ENCODE peak calls at places on chromosomes 3 and 15, in ten cellular contexts. I is upper lobe of left lung, Y is uterus, M is lower lobe of right lung, O is AG10803, C is thyroid gland, Q is right lobe of liver, F is heart right ventricle, E is HFF-Myc, L is neural progenitor cell. R is an unnamed sample.

GRCh38 chr3:133460809-133461208 is 61.0 kb downstream of the BFSP2 start:
- DNase-seq in Q (no peak), C (no peak), M (no peak), F (no peak), L (no peak), I (no peak), O (no peak), E (no peak), Y (no peak), R (no peak)

GRCh38 chr3:73622135-73622534 is 2.6 kb downstream of the PDZRN3 start:
- DNase-seq in F (peak), C (no peak), M (no peak), Q (peak), Y (peak), E (no peak), L (peak), I (no peak), O (peak), R (no peak)

GRCh38 chr3:160278210-160278609 is 53.0 kb downstream of the C3orf80 start:
- DNase-seq in F (no peak), M (no peak), Y (no peak), E (no peak), L (no peak), C (no peak), Q (no peak), I (no peak), O (no peak), R (no peak)

GRCh38 chr3:112349557-112349956 is 16.6 kb downstream of the CD200 start:
- DNase-seq in L (no peak), I (no peak), C (no peak), Q (no peak), F (no peak), M (no peak), Y (no peak), O (no peak), E (no peak), R (no peak)

GRCh38 chr15:40238927-40239591 is at the start of gene PAK6:
- DNase-seq in L (peak), M (peak), C (peak), F (no peak), Q (no peak), E (no peak), O (peak), I (peak), Y (peak), R (peak)

GRCh38 chr15:82228750-82229149 is 33.8 kb downstream of the EFL1 start:
- DNase-seq in L (no peak), O (no peak), I (no peak), M (no peak), Q (no peak), Y (no peak), C (no peak), E (no peak), F (no peak), R (no peak)

GRCh38 chr15:91407237-91407889 is 307.3 kb downstream of the SV2B start:
- DNase-seq in Y (no peak), C (no peak), Q (no peak), O (peak), M (no peak), F (peak), L (no peak), I (no peak), E (no peak), R (no peak)

GRCh38 chr3:135871311-135871710 is 94.2 kb upstream of the PPP2R3A start:
- DNase-seq in Y (no peak), F (no peak), E (no peak), Q (no peak), I (no peak), C (no peak), M (no peak), O (no peak), L (no peak), R (no peak)

GRCh38 chr3:70728311-70728710 is 415.9 kb upstream of the MDFIC2 start:
- DNase-seq in Q (no peak), Y (no peak), O (peak), I (no peak), L (no peak), E (peak), M (no peak), C (no peak), F (no peak), R (no peak)

GRCh38 chr3:173993299-173993698 is 595.8 kb downstream of the NLGN1 start:
- DNase-seq in O (peak), L (no peak), Q (no peak), I (no peak), M (no peak), Y (no peak), C (no peak), F (no peak), E (peak), R (no peak)

GRCh38 chr3:142976621-142977398 is 13.3 kb upstream of the PAQR9 start:
- DNase-seq in Q (peak), O (peak), I (peak), C (peak), M (peak), L (no peak), F (peak), Y (peak), E (peak), R (no peak)

GRCh38 chr3:10547413-10547812 is 42.0 kb upstream of the ATP2B2 start:
- DNase-seq in C (no peak), M (no peak), O (no peak), Q (no peak), I (no peak), Y (no peak), F (no peak), E (no peak), L (no peak), R (no peak)
- TF ChIP-seq CTCF in C (no peak), M (no peak), O (no peak), Q (no peak), I (no peak), Y (no peak), F (no peak), E (no peak), L (no peak), R (no peak)

GRCh38 chr15:75636026-75636425 is 4.0 kb downstream of the IMP3 start:
- DNase-seq in Y (no peak), F (no peak), O (no peak), I (no peak), L (no peak), E (no peak), M (no peak), Q (no peak), C (no peak), R (no peak)

GRCh38 chr15:75639709-75640482 is at the start of gene IMP3:
- DNase-seq in O (peak), Y (peak), L (peak), Q (peak), C (peak), F (peak), E (peak), M (peak), I (peak), R (peak)

GRCh38 chr15:75639191-75639708 is 774 bp downstream of the IMP3 start:
- DNase-seq in M (no peak), F (no peak), O (no peak), L (no peak), E (no peak), C (no peak), Y (no peak), I (no peak), Q (no peak), R (no peak)

GRCh38 chr15:75640483-75641175 is 605 bp upstream of the IMP3 start:
- DNase-seq in F (no peak), M (peak), O (peak), Y (no peak), E (no peak), Q (peak), L (peak), C (peak), I (peak), R (no peak)

DNA sequence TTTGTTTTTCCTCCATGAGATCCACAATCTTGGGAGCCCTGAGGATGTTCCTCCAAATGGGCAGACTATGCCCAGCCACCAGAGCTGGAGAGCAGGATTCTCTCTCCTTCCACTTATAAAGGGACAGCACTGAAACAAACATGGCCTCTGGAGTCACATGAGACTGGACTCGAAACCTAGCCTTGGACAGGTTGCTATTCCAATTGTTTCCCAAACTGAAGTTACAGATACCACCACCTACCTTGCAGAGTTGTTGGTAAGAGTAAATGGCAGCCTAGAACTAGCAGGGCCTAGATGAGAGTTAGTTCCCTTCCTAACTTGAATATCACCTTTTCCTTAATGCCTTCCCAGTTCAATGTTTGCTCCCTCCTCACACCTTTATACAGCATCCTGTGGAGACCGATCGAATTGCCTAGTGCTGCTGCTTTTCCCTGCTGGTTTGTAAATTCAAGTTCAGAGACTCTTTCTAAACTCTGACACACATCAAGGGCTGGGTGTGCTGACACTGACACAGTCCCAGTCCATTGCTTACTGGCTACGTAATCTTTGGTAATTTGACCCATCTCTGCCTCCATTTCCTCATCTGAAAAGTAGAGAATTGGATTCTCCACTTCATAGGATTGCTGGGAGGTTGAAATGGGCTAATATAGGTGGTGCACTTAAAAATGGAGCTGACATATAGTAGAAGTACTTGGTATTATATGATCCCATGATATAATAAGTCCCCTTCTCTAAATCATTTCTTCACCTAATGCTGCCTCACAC is 2.6 kb downstream of the IMP3 start:
- DNase-seq in C (no peak), I (no peak), F (no peak), M (no peak), O (no peak), E (no peak), Q (no peak), Y (no peak), L (no peak), R (no peak)
- H3K4me3 ChIP-seq in C (no peak), I (no peak), F (peak), M (peak), O (peak), E (peak), Q (no peak), Y (no peak), L (peak), R (no peak)

DNA sequence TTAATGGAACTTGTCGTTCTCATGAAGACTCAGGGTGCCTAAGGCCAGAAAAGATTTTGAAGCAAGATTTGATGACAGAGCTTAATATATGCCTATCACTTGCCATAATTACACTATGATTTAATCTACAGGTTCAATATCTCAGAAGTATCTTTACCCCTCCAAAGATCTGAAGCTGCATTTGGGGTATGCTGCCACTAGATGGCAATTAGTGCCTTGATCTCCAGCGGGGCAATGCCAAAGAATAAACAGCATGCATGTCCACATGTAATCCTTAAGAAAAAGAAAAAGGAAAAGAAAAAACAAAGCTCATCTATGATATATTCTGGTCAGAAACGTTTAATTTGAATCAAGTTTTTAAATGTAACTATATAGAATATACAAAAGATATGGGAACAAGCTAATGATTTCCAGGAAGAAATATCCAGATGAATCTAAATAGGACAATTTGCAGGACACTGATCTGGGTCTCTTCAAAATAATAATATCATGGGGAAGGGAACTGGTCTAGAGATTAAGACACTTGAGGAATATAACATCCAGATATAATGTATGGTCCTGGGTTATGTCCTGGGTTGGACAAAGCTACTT is 55.0 kb upstream of the SOX14 start:
- DNase-seq in F (no peak), Y (no peak), E (no peak), Q (no peak), C (no peak), I (no peak), M (no peak), O (no peak), L (peak), R (no peak)
- TF ChIP-seq CTCF in F (peak), Y (no peak), E (peak), Q (peak), C (no peak), I (no peak), M (peak), O (no peak), L (peak), R (no peak)

DNA sequence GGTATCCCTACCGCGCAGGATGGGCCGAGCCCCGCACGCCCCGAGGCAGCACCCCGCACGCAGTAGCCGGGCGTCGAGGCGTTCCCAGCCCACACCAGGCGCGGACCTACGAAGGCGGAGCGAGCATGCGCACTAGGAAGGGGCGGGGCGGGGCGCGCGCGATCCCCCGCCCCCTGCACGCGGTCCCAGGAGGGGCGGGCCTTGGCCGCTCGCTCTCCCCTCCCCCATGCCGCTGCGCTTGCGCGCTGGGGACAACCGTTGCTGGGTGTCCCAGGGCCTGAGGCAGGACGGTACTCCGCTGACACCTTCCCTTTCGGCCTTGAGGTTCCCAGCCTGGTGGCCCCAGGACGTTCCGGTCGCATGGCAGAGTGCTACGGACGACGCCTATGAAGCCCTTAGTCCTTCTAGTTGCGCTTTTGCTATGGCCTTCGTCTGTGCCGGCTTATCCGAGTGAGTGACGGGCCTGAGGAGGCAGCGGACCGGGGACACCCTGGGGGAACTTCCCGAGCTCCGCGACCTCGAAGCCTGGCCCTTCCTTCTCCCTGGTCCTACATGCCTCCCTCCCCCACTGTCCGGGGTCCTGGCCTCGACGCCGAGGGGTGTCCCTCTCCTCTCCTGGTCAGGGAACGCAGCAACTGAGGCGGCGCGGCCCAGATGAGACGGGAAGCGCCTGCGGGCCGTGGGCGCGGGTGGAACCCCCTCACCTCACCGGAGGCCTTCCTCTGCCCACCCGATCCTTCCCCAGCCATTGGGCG is at the start of gene SPESP1:
- DNase-seq in Q (peak), I (peak), Y (peak), L (no peak), E (peak), C (peak), F (peak), O (peak), M (peak), R (peak)
- H3K4me3 ChIP-seq in Q (no peak), I (peak), Y (no peak), L (no peak), E (peak), C (no peak), F (peak), O (peak), M (peak), R (no peak)

DNA sequence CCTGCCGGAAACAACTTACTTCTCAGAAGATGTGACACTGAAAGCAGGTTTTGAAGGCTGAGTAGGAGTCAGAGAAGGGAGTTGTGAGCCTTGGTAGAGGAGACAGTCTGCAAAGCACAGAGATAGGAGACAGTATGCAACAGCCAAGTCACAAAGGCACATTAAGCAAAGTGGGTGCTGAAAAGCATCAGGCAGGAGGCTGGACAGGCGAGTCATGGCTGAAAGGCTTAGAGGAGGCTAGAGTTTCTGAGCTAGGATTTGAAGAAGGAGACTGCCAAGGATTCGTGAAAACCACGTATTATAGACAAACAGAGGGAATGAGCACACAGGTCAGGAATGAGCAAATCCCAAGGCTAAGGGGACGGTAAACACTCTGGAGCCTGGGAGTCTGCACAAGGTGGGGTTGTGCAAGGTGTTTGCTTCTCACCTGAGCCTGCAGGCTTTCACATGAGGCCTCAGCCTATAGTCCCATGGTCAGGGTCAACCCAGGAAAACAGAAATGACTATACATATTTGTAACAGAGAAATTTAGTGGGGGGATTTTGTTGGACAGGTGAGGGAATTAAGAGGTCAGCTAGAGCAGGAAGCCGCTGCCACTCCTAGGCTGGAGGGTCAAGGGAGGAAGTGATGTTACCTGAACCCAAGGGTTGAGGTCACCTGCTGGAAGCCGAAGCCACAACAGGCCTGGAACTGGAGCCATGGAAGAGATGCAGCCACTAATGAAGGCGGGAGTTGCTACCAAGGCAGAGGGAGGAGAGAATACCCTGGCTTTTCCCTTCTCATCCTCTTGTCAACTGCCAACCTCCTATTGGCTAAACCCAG is 23.1 kb upstream of the TRIM71 start:
- DNase-seq in Q (no peak), E (no peak), Y (no peak), F (no peak), C (no peak), L (no peak), M (peak), O (no peak), I (no peak), R (no peak)
- TF ChIP-seq CTCF in Q (no peak), E (no peak), Y (no peak), F (no peak), C (no peak), L (no peak), M (no peak), O (no peak), I (no peak), R (no peak)

GRCh38 chr15:67968564-67969440 is 85.3 kb upstream of the PIAS1 start:
- DNase-seq in E (no peak), L (peak), Q (no peak), C (no peak), M (no peak), O (no peak), F (no peak), Y (peak), I (no peak), R (no peak)
- H3K4me3 ChIP-seq in E (peak), L (peak), Q (no peak), C (no peak), M (peak), O (no peak), F (peak), Y (peak), I (no peak), R (no peak)

DNA sequence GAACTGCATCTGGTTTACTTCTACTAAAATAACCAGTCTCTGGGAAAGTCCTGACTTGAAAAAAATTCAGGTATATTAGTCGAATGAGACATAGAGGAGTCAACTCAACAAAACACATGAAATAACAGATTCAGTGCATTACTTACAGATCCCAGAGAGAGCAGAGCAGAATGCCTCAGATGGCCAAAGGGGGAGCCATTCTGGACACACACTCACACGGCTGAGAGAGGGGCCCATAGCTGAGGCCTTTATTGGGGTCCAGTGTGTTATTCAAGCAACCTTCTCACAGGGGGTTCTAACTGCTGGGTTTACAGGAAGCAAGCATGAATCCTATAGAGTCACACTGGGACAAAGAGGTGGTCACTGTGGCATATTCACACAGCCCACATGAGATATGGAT is 135.1 kb upstream of the SNRPN start:
- DNase-seq in F (no peak), C (no peak), Y (no peak), E (no peak), L (no peak), Q (no peak), I (no peak), M (no peak), O (no peak), R (no peak)
- TF ChIP-seq CTCF in F (no peak), C (no peak), Y (no peak), E (no peak), L (no peak), Q (no peak), I (no peak), M (no peak), O (no peak), R (no peak)